ENCODE peak calls at places on chromosome 20, in seven cellular contexts. Y, N, M, H, L, K and Q are unnamed samples.

GRCh38 chr20:3072530-3073250 is 1.3 kb downstream of the OXT start:
- DNase-seq in Y (no peak), N (no peak), M (no peak), H (no peak), L (no peak), K (no peak), Q (no peak)

GRCh38 chr20:23234311-23235078 is 116.1 kb upstream of the NXT1 start:
- DNase-seq in Y (peak), N (peak), M (no peak), H (no peak), L (no peak), K (peak), Q (peak)

GRCh38 chr20:48638546-48638945 is 189.3 kb downstream of the PREX1 start:
- DNase-seq in Y (peak), N (peak), M (no peak), H (no peak), L (no peak), K (peak), Q (no peak)

GRCh38 chr20:23061713-23062561 is 12.5 kb upstream of the THBD start:
- DNase-seq in Y (peak), N (peak), M (no peak), H (peak), L (peak), K (peak), Q (no peak)

GRCh38 chr20:7704021-7704420 is 236.2 kb downstream of the HAO1 start:
- DNase-seq in Y (no peak), N (no peak), M (no peak), H (no peak), L (no peak), K (no peak), Q (no peak)

GRCh38 chr20:53642196-53643030 is 48.8 kb upstream of the ZNF217 start:
- DNase-seq in Y (no peak), N (peak), M (peak), H (peak), L (peak), K (peak), Q (peak)

GRCh38 chr20:57346477-57346876 is 4.6 kb upstream of the RAE1 start:
- DNase-seq in Y (peak), N (peak), M (peak), H (peak), L (peak), K (peak), Q (no peak)

GRCh38 chr20:52269926-52270325 is 78.3 kb upstream of the ZFP64 start:
- DNase-seq in Y (no peak), N (no peak), M (no peak), H (no peak), L (no peak), K (no peak), Q (no peak)

GRCh38 chr20:40694246-40694645 is 5.2 kb upstream of the MAFB start:
- DNase-seq in Y (no peak), N (no peak), M (no peak), H (no peak), L (no peak), K (no peak), Q (no peak)

GRCh38 chr20:53934421-53935352 is 135.7 kb downstream of the BCAS1 start:
- DNase-seq in Y (peak), N (peak), M (no peak), H (no peak), L (peak), K (peak), Q (peak)

GRCh38 chr20:905396-905961 is 10.7 kb downstream of the ANGPT4 start:
- DNase-seq in Y (no peak), N (no peak), M (no peak), H (no peak), L (no peak), K (no peak), Q (no peak)

GRCh38 chr20:5996765-5997164 is 46.3 kb downstream of the MCM8 start:
- DNase-seq in Y (no peak), N (no peak), M (no peak), H (no peak), L (no peak), K (no peak), Q (no peak)

GRCh38 chr20:52295556-52295955 is 104.0 kb upstream of the ZFP64 start:
- DNase-seq in Y (no peak), N (no peak), M (no peak), H (no peak), L (peak), K (no peak), Q (no peak)

GRCh38 chr20:57397693-57398108 is 6.5 kb downstream of the RBM38 start:
- DNase-seq in Y (no peak), N (no peak), M (no peak), H (no peak), L (no peak), K (no peak), Q (no peak)

GRCh38 chr20:63919130-63919529 is 24.2 kb downstream of the DNAJC5 start:
- DNase-seq in Y (no peak), N (no peak), M (no peak), H (no peak), L (no peak), K (no peak), Q (no peak)

GRCh38 chr20:50745634-50746137 is 14.3 kb downstream of the PARD6B start:
- DNase-seq in Y (no peak), N (no peak), M (no peak), H (no peak), L (no peak), K (no peak), Q (no peak)
- H3K4me3 ChIP-seq in Y (no peak), N (no peak), M (no peak), H (no peak), L (no peak), K (no peak), Q (no peak)

GRCh38 chr20:58895099-58895795 is 42.7 kb downstream of the GNAS start:
- DNase-seq in Y (no peak), N (no peak), M (no peak), H (no peak), L (no peak), K (no peak), Q (no peak)
- H3K4me3 ChIP-seq in Y (peak), N (no peak), M (no peak), H (no peak), L (no peak), K (no peak), Q (peak)

GRCh38 chr20:62473717-62474584 is 1.8 kb downstream of the GATA5 start:
- DNase-seq in Y (no peak), N (no peak), M (no peak), H (no peak), L (no peak), K (no peak), Q (no peak)
- H3K4me3 ChIP-seq in Y (no peak), N (no peak), M (peak), H (peak), L (no peak), K (no peak), Q (no peak)

DNA sequence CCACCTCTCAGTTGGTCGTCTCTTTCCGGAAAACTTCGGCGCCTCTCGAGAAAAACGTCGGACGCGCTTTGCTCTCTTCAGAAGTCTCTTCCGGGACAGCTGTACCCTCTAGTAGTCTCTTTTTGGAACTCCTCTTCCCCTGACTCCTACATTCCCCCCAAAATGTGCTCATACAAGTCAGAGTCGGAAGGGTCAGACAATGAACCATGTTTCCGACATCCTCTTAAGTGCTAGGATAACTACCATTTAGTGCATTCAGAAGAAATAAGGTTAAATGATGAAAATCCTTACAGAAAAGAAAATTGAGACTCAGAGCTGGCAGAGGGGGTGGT is 476 bp upstream of the TP53RK start:
- DNase-seq in Y (no peak), N (no peak), M (no peak), H (no peak), L (no peak), K (no peak), Q (no peak)
- H3K4me3 ChIP-seq in Y (peak), N (peak), M (peak), H (peak), L (peak), K (peak), Q (peak)